ENCODE peak calls at places on chromosomes 2 and 18, in eight cellular contexts. One of them, this sample, is unnamed.

GRCh38 chr2:239035361-239035814 is 187.5 kb downstream of the TWIST2 start:
- DNase-seq in amniotic epithelial cell: no peak
- DNase-seq in CD8-positive, alpha-beta T cell: peak; percentile 62
- DNase-seq in endothelial cell: peak; percentile 72
- DNase-seq in fibroblast of mammary gland: peak; percentile 6
- DNase-seq in HepG2: no peak
- DNase-seq in activated T-cell treated with anti-CD3 and anti-CD28 coated beads, Interleukin-2, amount 50 U/mL, for 1 hour: peak; percentile 76
- DNase-seq in activated T-helper 1 cell treated with anti-CD3 and anti-CD28 coated beads, Interleukin-2, amount 50 U/mL, for 16 hours: peak; percentile 56
- DNase-seq in this sample: no peak

GRCh38 chr2:113918229-113918628 is 28.3 kb downstream of the ACTR3 start:
- DNase-seq in amniotic epithelial cell: no peak
- DNase-seq in CD8-positive, alpha-beta T cell: no peak
- DNase-seq in endothelial cell: no peak
- DNase-seq in fibroblast of mammary gland: no peak
- DNase-seq in HepG2: no peak
- DNase-seq in activated T-cell treated with anti-CD3 and anti-CD28 coated beads, Interleukin-2, amount 50 U/mL, for 1 hour: no peak
- DNase-seq in activated T-helper 1 cell treated with anti-CD3 and anti-CD28 coated beads, Interleukin-2, amount 50 U/mL, for 16 hours: no peak
- DNase-seq in this sample: no peak

GRCh38 chr2:80482276-80482675 is 177.7 kb upstream of the LRRTM1 start:
- DNase-seq in amniotic epithelial cell: no peak
- DNase-seq in CD8-positive, alpha-beta T cell: no peak
- DNase-seq in endothelial cell: no peak
- DNase-seq in fibroblast of mammary gland: no peak
- DNase-seq in HepG2: no peak
- DNase-seq in activated T-cell treated with anti-CD3 and anti-CD28 coated beads, Interleukin-2, amount 50 U/mL, for 1 hour: no peak
- DNase-seq in activated T-helper 1 cell treated with anti-CD3 and anti-CD28 coated beads, Interleukin-2, amount 50 U/mL, for 16 hours: no peak
- DNase-seq in this sample: no peak

GRCh38 chr18:23712445-23712844 is 23.2 kb downstream of the LAMA3 start:
- DNase-seq in amniotic epithelial cell: no peak
- DNase-seq in CD8-positive, alpha-beta T cell: no peak
- DNase-seq in endothelial cell: no peak
- DNase-seq in fibroblast of mammary gland: no peak
- DNase-seq in HepG2: no peak
- DNase-seq in activated T-cell treated with anti-CD3 and anti-CD28 coated beads, Interleukin-2, amount 50 U/mL, for 1 hour: no peak
- DNase-seq in activated T-helper 1 cell treated with anti-CD3 and anti-CD28 coated beads, Interleukin-2, amount 50 U/mL, for 16 hours: no peak
- DNase-seq in this sample: no peak

GRCh38 chr2:212073360-212073759 is 465.2 kb downstream of the ERBB4 start:
- DNase-seq in amniotic epithelial cell: no peak
- DNase-seq in CD8-positive, alpha-beta T cell: no peak
- DNase-seq in endothelial cell: no peak
- DNase-seq in fibroblast of mammary gland: no peak
- DNase-seq in HepG2: no peak
- DNase-seq in activated T-cell treated with anti-CD3 and anti-CD28 coated beads, Interleukin-2, amount 50 U/mL, for 1 hour: no peak
- DNase-seq in activated T-helper 1 cell treated with anti-CD3 and anti-CD28 coated beads, Interleukin-2, amount 50 U/mL, for 16 hours: no peak
- DNase-seq in this sample: peak; percentile 66

GRCh38 chr2:8620611-8621382 is 61.1 kb upstream of the ID2 start:
- DNase-seq in amniotic epithelial cell: peak; percentile 76
- DNase-seq in CD8-positive, alpha-beta T cell: no peak
- DNase-seq in endothelial cell: no peak
- DNase-seq in fibroblast of mammary gland: no peak
- DNase-seq in HepG2: no peak
- DNase-seq in activated T-cell treated with anti-CD3 and anti-CD28 coated beads, Interleukin-2, amount 50 U/mL, for 1 hour: no peak
- DNase-seq in activated T-helper 1 cell treated with anti-CD3 and anti-CD28 coated beads, Interleukin-2, amount 50 U/mL, for 16 hours: no peak
- DNase-seq in this sample: no peak

GRCh38 chr2:158994920-158995676 is 26.7 kb downstream of the TANC1 start:
- DNase-seq in amniotic epithelial cell: peak; percentile 94
- DNase-seq in CD8-positive, alpha-beta T cell: no peak
- DNase-seq in endothelial cell: no peak
- DNase-seq in fibroblast of mammary gland: peak; percentile 18
- DNase-seq in HepG2: peak; percentile 86
- DNase-seq in activated T-cell treated with anti-CD3 and anti-CD28 coated beads, Interleukin-2, amount 50 U/mL, for 1 hour: no peak
- DNase-seq in activated T-helper 1 cell treated with anti-CD3 and anti-CD28 coated beads, Interleukin-2, amount 50 U/mL, for 16 hours: no peak
- DNase-seq in this sample: no peak

GRCh38 chr2:102030502-102030854 is 38.7 kb downstream of the IL1R2 start:
- DNase-seq in amniotic epithelial cell: no peak
- DNase-seq in CD8-positive, alpha-beta T cell: no peak
- DNase-seq in endothelial cell: no peak
- DNase-seq in fibroblast of mammary gland: no peak
- DNase-seq in HepG2: no peak
- DNase-seq in activated T-cell treated with anti-CD3 and anti-CD28 coated beads, Interleukin-2, amount 50 U/mL, for 1 hour: no peak
- DNase-seq in activated T-helper 1 cell treated with anti-CD3 and anti-CD28 coated beads, Interleukin-2, amount 50 U/mL, for 16 hours: no peak
- DNase-seq in this sample: no peak

GRCh38 chr2:49914281-49914680 is 760.0 kb upstream of the FSHR start:
- DNase-seq in amniotic epithelial cell: no peak
- DNase-seq in CD8-positive, alpha-beta T cell: no peak
- DNase-seq in endothelial cell: no peak
- DNase-seq in fibroblast of mammary gland: peak; percentile 1
- DNase-seq in HepG2: no peak
- DNase-seq in activated T-cell treated with anti-CD3 and anti-CD28 coated beads, Interleukin-2, amount 50 U/mL, for 1 hour: no peak
- DNase-seq in activated T-helper 1 cell treated with anti-CD3 and anti-CD28 coated beads, Interleukin-2, amount 50 U/mL, for 16 hours: no peak
- DNase-seq in this sample: peak; percentile 94

GRCh38 chr2:239937866-239938640 is 87.1 kb downstream of the NDUFA10 start:
- DNase-seq in amniotic epithelial cell: no peak
- DNase-seq in CD8-positive, alpha-beta T cell: no peak
- DNase-seq in endothelial cell: no peak
- DNase-seq in fibroblast of mammary gland: no peak
- DNase-seq in HepG2: no peak
- DNase-seq in activated T-cell treated with anti-CD3 and anti-CD28 coated beads, Interleukin-2, amount 50 U/mL, for 1 hour: peak; percentile 8
- DNase-seq in activated T-helper 1 cell treated with anti-CD3 and anti-CD28 coated beads, Interleukin-2, amount 50 U/mL, for 16 hours: no peak
- DNase-seq in this sample: no peak

GRCh38 chr2:43402002-43402401 is 175.6 kb upstream of the ZFP36L2 start:
- DNase-seq in amniotic epithelial cell: no peak
- DNase-seq in CD8-positive, alpha-beta T cell: no peak
- DNase-seq in endothelial cell: no peak
- DNase-seq in fibroblast of mammary gland: no peak
- DNase-seq in HepG2: no peak
- DNase-seq in activated T-cell treated with anti-CD3 and anti-CD28 coated beads, Interleukin-2, amount 50 U/mL, for 1 hour: no peak
- DNase-seq in activated T-helper 1 cell treated with anti-CD3 and anti-CD28 coated beads, Interleukin-2, amount 50 U/mL, for 16 hours: no peak
- DNase-seq in this sample: no peak

GRCh38 chr2:219509780-219510511 is 4.3 kb upstream of the ASIC4 start:
- DNase-seq in amniotic epithelial cell: peak; percentile 66
- DNase-seq in CD8-positive, alpha-beta T cell: peak; percentile 48
- DNase-seq in endothelial cell: peak; percentile 80
- DNase-seq in fibroblast of mammary gland: peak; percentile 42
- DNase-seq in HepG2: peak; percentile 60
- DNase-seq in activated T-cell treated with anti-CD3 and anti-CD28 coated beads, Interleukin-2, amount 50 U/mL, for 1 hour: peak; percentile 61
- DNase-seq in activated T-helper 1 cell treated with anti-CD3 and anti-CD28 coated beads, Interleukin-2, amount 50 U/mL, for 16 hours: no peak
- DNase-seq in this sample: peak; percentile 30

GRCh38 chr2:182767578-182767977 is 51.5 kb downstream of the DNAJC10 start:
- DNase-seq in amniotic epithelial cell: peak; percentile 69
- DNase-seq in CD8-positive, alpha-beta T cell: no peak
- DNase-seq in endothelial cell: no peak
- DNase-seq in fibroblast of mammary gland: peak; percentile 30
- DNase-seq in HepG2: peak; percentile 47
- DNase-seq in activated T-cell treated with anti-CD3 and anti-CD28 coated beads, Interleukin-2, amount 50 U/mL, for 1 hour: no peak
- DNase-seq in activated T-helper 1 cell treated with anti-CD3 and anti-CD28 coated beads, Interleukin-2, amount 50 U/mL, for 16 hours: no peak
- DNase-seq in this sample: no peak

GRCh38 chr2:28052691-28053090 is 162.2 kb downstream of the BABAM2 start:
- DNase-seq in amniotic epithelial cell: peak; percentile 72
- DNase-seq in CD8-positive, alpha-beta T cell: no peak
- DNase-seq in endothelial cell: no peak
- DNase-seq in fibroblast of mammary gland: no peak
- DNase-seq in HepG2: no peak
- DNase-seq in activated T-cell treated with anti-CD3 and anti-CD28 coated beads, Interleukin-2, amount 50 U/mL, for 1 hour: no peak
- DNase-seq in activated T-helper 1 cell treated with anti-CD3 and anti-CD28 coated beads, Interleukin-2, amount 50 U/mL, for 16 hours: no peak
- DNase-seq in this sample: peak; percentile 44

GRCh38 chr2:40034801-40035200 is 255.7 kb upstream of the THUMPD2 start:
- DNase-seq in amniotic epithelial cell: no peak
- DNase-seq in CD8-positive, alpha-beta T cell: no peak
- DNase-seq in endothelial cell: no peak
- DNase-seq in fibroblast of mammary gland: peak; percentile 66
- DNase-seq in HepG2: no peak
- DNase-seq in activated T-cell treated with anti-CD3 and anti-CD28 coated beads, Interleukin-2, amount 50 U/mL, for 1 hour: no peak
- DNase-seq in activated T-helper 1 cell treated with anti-CD3 and anti-CD28 coated beads, Interleukin-2, amount 50 U/mL, for 16 hours: no peak
- DNase-seq in this sample: peak; percentile 49

GRCh38 chr18:79507076-79507545 is 111.4 kb downstream of the NFATC1 start:
- DNase-seq in amniotic epithelial cell: peak; percentile 24
- DNase-seq in CD8-positive, alpha-beta T cell: peak; percentile 40
- DNase-seq in endothelial cell: peak; percentile 70
- DNase-seq in fibroblast of mammary gland: peak; percentile 46
- DNase-seq in HepG2: no peak
- DNase-seq in activated T-cell treated with anti-CD3 and anti-CD28 coated beads, Interleukin-2, amount 50 U/mL, for 1 hour: peak; percentile 54
- DNase-seq in activated T-helper 1 cell treated with anti-CD3 and anti-CD28 coated beads, Interleukin-2, amount 50 U/mL, for 16 hours: no peak
- DNase-seq in this sample: no peak

GRCh38 chr2:1750935-1751767 is 6.8 kb upstream of the PXDN start:
- DNase-seq in amniotic epithelial cell: peak; percentile 85
- DNase-seq in CD8-positive, alpha-beta T cell: no peak
- DNase-seq in endothelial cell: peak; percentile 78
- DNase-seq in fibroblast of mammary gland: peak; percentile 80
- DNase-seq in HepG2: peak; percentile 28
- DNase-seq in activated T-cell treated with anti-CD3 and anti-CD28 coated beads, Interleukin-2, amount 50 U/mL, for 1 hour: peak; percentile 48
- DNase-seq in activated T-helper 1 cell treated with anti-CD3 and anti-CD28 coated beads, Interleukin-2, amount 50 U/mL, for 16 hours: no peak
- DNase-seq in this sample: no peak

GRCh38 chr2:147294825-147295392 is 549.9 kb upstream of the ACVR2A start:
- DNase-seq in amniotic epithelial cell: no peak
- DNase-seq in CD8-positive, alpha-beta T cell: no peak
- DNase-seq in endothelial cell: no peak
- DNase-seq in fibroblast of mammary gland: no peak
- DNase-seq in HepG2: no peak
- DNase-seq in activated T-cell treated with anti-CD3 and anti-CD28 coated beads, Interleukin-2, amount 50 U/mL, for 1 hour: no peak
- DNase-seq in activated T-helper 1 cell treated with anti-CD3 and anti-CD28 coated beads, Interleukin-2, amount 50 U/mL, for 16 hours: no peak
- DNase-seq in this sample: no peak

GRCh38 chr2:159615187-159615935 is 987 bp downstream of the BAZ2B start:
- DNase-seq in amniotic epithelial cell: peak; percentile 95
- DNase-seq in CD8-positive, alpha-beta T cell: peak; percentile 39
- DNase-seq in endothelial cell: peak; percentile 84
- DNase-seq in fibroblast of mammary gland: peak; percentile 88
- DNase-seq in HepG2: peak; percentile 90
- DNase-seq in activated T-cell treated with anti-CD3 and anti-CD28 coated beads, Interleukin-2, amount 50 U/mL, for 1 hour: peak; percentile 42
- DNase-seq in activated T-helper 1 cell treated with anti-CD3 and anti-CD28 coated beads, Interleukin-2, amount 50 U/mL, for 16 hours: no peak
- DNase-seq in this sample: peak; percentile 85

GRCh38 chr2:119230630-119231185 is 7.1 kb downstream of the STEAP3 start:
- DNase-seq in amniotic epithelial cell: no peak
- DNase-seq in CD8-positive, alpha-beta T cell: no peak
- DNase-seq in endothelial cell: peak; percentile 31
- DNase-seq in fibroblast of mammary gland: peak; percentile 52
- DNase-seq in HepG2: no peak
- DNase-seq in activated T-cell treated with anti-CD3 and anti-CD28 coated beads, Interleukin-2, amount 50 U/mL, for 1 hour: no peak
- DNase-seq in activated T-helper 1 cell treated with anti-CD3 and anti-CD28 coated beads, Interleukin-2, amount 50 U/mL, for 16 hours: no peak
- DNase-seq in this sample: no peak

GRCh38 chr18:47113796-47114540 is 36.3 kb downstream of the HDHD2 start:
- DNase-seq in amniotic epithelial cell: no peak
- DNase-seq in CD8-positive, alpha-beta T cell: no peak
- DNase-seq in endothelial cell: no peak
- DNase-seq in fibroblast of mammary gland: peak; percentile 21
- DNase-seq in HepG2: no peak
- DNase-seq in activated T-cell treated with anti-CD3 and anti-CD28 coated beads, Interleukin-2, amount 50 U/mL, for 1 hour: no peak
- DNase-seq in activated T-helper 1 cell treated with anti-CD3 and anti-CD28 coated beads, Interleukin-2, amount 50 U/mL, for 16 hours: no peak
- DNase-seq in this sample: no peak

GRCh38 chr2:167275066-167275465 is 386.8 kb downstream of the XIRP2 start:
- DNase-seq in amniotic epithelial cell: no peak
- DNase-seq in CD8-positive, alpha-beta T cell: no peak
- DNase-seq in endothelial cell: no peak
- DNase-seq in fibroblast of mammary gland: no peak
- DNase-seq in HepG2: no peak
- DNase-seq in activated T-cell treated with anti-CD3 and anti-CD28 coated beads, Interleukin-2, amount 50 U/mL, for 1 hour: no peak
- DNase-seq in activated T-helper 1 cell treated with anti-CD3 and anti-CD28 coated beads, Interleukin-2, amount 50 U/mL, for 16 hours: no peak
- DNase-seq in this sample: no peak

GRCh38 chr2:54767921-54768320 is 44.5 kb downstream of the EML6 start:
- DNase-seq in amniotic epithelial cell: peak; percentile 76
- DNase-seq in CD8-positive, alpha-beta T cell: no peak
- DNase-seq in endothelial cell: no peak
- DNase-seq in fibroblast of mammary gland: peak; percentile 88
- DNase-seq in HepG2: no peak
- DNase-seq in activated T-cell treated with anti-CD3 and anti-CD28 coated beads, Interleukin-2, amount 50 U/mL, for 1 hour: no peak
- DNase-seq in activated T-helper 1 cell treated with anti-CD3 and anti-CD28 coated beads, Interleukin-2, amount 50 U/mL, for 16 hours: no peak
- DNase-seq in this sample: peak; percentile 93

GRCh38 chr2:152189622-152190495 is 14.3 kb upstream of the STAM2 start:
- DNase-seq in amniotic epithelial cell: peak; percentile 53
- DNase-seq in CD8-positive, alpha-beta T cell: no peak
- DNase-seq in endothelial cell: peak; percentile 36
- DNase-seq in fibroblast of mammary gland: peak; percentile 79
- DNase-seq in HepG2: peak; percentile 71
- DNase-seq in activated T-cell treated with anti-CD3 and anti-CD28 coated beads, Interleukin-2, amount 50 U/mL, for 1 hour: no peak
- DNase-seq in activated T-helper 1 cell treated with anti-CD3 and anti-CD28 coated beads, Interleukin-2, amount 50 U/mL, for 16 hours: no peak
- DNase-seq in this sample: no peak